ENCODE peak calls at places on chromosomes 2 and 18, in four cellular contexts. K is heart left ventricle, B is BJ, U is AG09309. W is an unnamed sample.
A peak's percentile ranks its signal among the peaks of the same experiment; 100 is the strongest.

GRCh38 chr18:76524900-76525698 is 30.1 kb upstream of the ZNF516 start:
- DNase-seq in K (no peak), B (no peak), U (no peak), W (peak; percentile 38)

GRCh38 chr2:240628507-240629418 is 3.5 kb downstream of the GPR35 start:
- DNase-seq in K (peak; percentile 11), B (no peak), U (no peak), W (no peak)

GRCh38 chr2:180291060-180291459 is 284.0 kb upstream of the CWC22 start:
- DNase-seq in K (no peak), B (no peak), U (peak; percentile 35), W (no peak)

GRCh38 chr2:158818511-158818910 is 23.4 kb downstream of the DAPL1 start:
- DNase-seq in K (no peak), B (no peak), U (no peak), W (no peak)

GRCh38 chr2:234839285-234839684 is 112.5 kb upstream of the SH3BP4 start:
- DNase-seq in K (no peak), B (no peak), U (no peak), W (no peak)

GRCh38 chr18:54845788-54846187 is 17.5 kb downstream of the RAB27B start:
- DNase-seq in K (no peak), B (no peak), U (no peak), W (no peak)

GRCh38 chr2:74576151-74576755 is 21.7 kb downstream of the DOK1 start:
- DNase-seq in K (no peak), B (peak; percentile 91), U (no peak), W (no peak)

GRCh38 chr2:218865999-218866398 is 6.4 kb downstream of the WNT6 start:
- DNase-seq in K (no peak), B (no peak), U (no peak), W (no peak)

GRCh38 chr2:86254576-86255538 is 55.6 kb downstream of the MRPL35 start:
- DNase-seq in K (peak; percentile 45), B (no peak), U (no peak), W (no peak)

GRCh38 chr2:41595235-41595634 is 452.6 kb upstream of the PKDCC start:
- DNase-seq in K (no peak), B (no peak), U (no peak), W (no peak)

GRCh38 chr18:21051615-21052014 is 60.0 kb downstream of the ROCK1 start:
- DNase-seq in K (no peak), B (no peak), U (no peak), W (no peak)

GRCh38 chr2:16031848-16032159 is 91.5 kb downstream of the MYCN start:
- DNase-seq in K (no peak), B (no peak), U (no peak), W (no peak)

GRCh38 chr2:206494061-206494460 is 50.7 kb downstream of the ADAM23 start:
- DNase-seq in K (no peak), B (no peak), U (no peak), W (no peak)

GRCh38 chr18:49656098-49656591 is 94.3 kb downstream of the LIPG start:
- DNase-seq in K (no peak), B (no peak), U (peak; percentile 41), W (peak; percentile 79)

GRCh38 chr2:108855194-108855593 is 68.6 kb downstream of the CCDC138 start:
- DNase-seq in K (no peak), B (no peak), U (no peak), W (no peak)

GRCh38 chr18:74040008-74040407 is 107.6 kb downstream of the FBXO15 start:
- DNase-seq in K (no peak), B (no peak), U (no peak), W (no peak)

GRCh38 chr18:73908323-73908722 is 239.3 kb downstream of the FBXO15 start:
- DNase-seq in K (no peak), B (no peak), U (no peak), W (no peak)

GRCh38 chr18:8959551-8960135 is 142.9 kb upstream of the NDUFV2 start:
- DNase-seq in K (no peak), B (no peak), U (no peak), W (no peak)

GRCh38 chr2:142582317-142582716 is 295.1 kb upstream of the KYNU start:
- DNase-seq in K (no peak), B (no peak), U (no peak), W (no peak)

GRCh38 chr2:149828506-149829210 is 241.1 kb upstream of the MMADHC start:
- DNase-seq in K (no peak), B (no peak), U (no peak), W (no peak)

GRCh38 chr2:238120463-238121298 is 17.8 kb upstream of the KLHL30 start:
- DNase-seq in K (no peak), B (no peak), U (no peak), W (no peak)

GRCh38 chr18:6775702-6776101 is 46.2 kb downstream of the ARHGAP28 start:
- DNase-seq in K (no peak), B (no peak), U (no peak), W (no peak)

GRCh38 chr18:8654482-8655451 is 45.5 kb downstream of the RAB12 start:
- DNase-seq in K (no peak), B (no peak), U (no peak), W (no peak)

GRCh38 chr2:26922638-26923466 is 47.6 kb upstream of the MAPRE3 start:
- DNase-seq in K (peak; percentile 41), B (no peak), U (no peak), W (no peak)

GRCh38 chr2:99975386-99975785 is 167.0 kb downstream of the AFF3 start:
- DNase-seq in K (no peak), B (no peak), U (peak; percentile 40), W (peak; percentile 41)

GRCh38 chr2:239060676-239061075 is 212.8 kb downstream of the TWIST2 start:
- DNase-seq in K (no peak), B (no peak), U (no peak), W (no peak)

GRCh38 chr18:54983041-54983686 is 23.9 kb upstream of the CCDC68 start:
- DNase-seq in K (no peak), B (peak; percentile 10), U (peak; percentile 64), W (peak; percentile 13)

GRCh38 chr18:63298393-63299015 is 21.1 kb downstream of the BCL2 start:
- DNase-seq in K (no peak), B (no peak), U (no peak), W (no peak)

GRCh38 chr18:48828713-48829442 is 121.9 kb downstream of the SMAD7 start:
- DNase-seq in K (peak; percentile 17), B (no peak), U (no peak), W (no peak)

GRCh38 chr2:207802650-207803049 is 32.9 kb upstream of the FZD5 start:
- DNase-seq in K (no peak), B (no peak), U (no peak), W (no peak)

GRCh38 chr2:237760506-237761502 is 37.8 kb upstream of the RBM44 start:
- DNase-seq in K (no peak), B (no peak), U (no peak), W (no peak)

GRCh38 chr2:109619131-109619615 is 5.0 kb downstream of the SOWAHC start:
- DNase-seq in K (no peak), B (no peak), U (no peak), W (no peak)

GRCh38 chr18:75638223-75638596 is 210.7 kb upstream of the SMIM21 start:
- DNase-seq in K (no peak), B (peak; percentile 44), U (no peak), W (no peak)

GRCh38 chr18:75376004-75376403 is 51.5 kb downstream of the SMIM21 start:
- DNase-seq in K (no peak), B (no peak), U (no peak), W (no peak)

GRCh38 chr2:40592223-40592622 is 140.3 kb upstream of the SLC8A1 start:
- DNase-seq in K (no peak), B (no peak), U (no peak), W (no peak)

GRCh38 chr2:239666053-239666854 is 265.4 kb upstream of the HDAC4 start:
- DNase-seq in K (no peak), B (no peak), U (no peak), W (no peak)

GRCh38 chr2:15410884-15411283 is 150.2 kb downstream of the NBAS start:
- DNase-seq in K (no peak), B (no peak), U (no peak), W (no peak)

GRCh38 chr2:70258532-70258875 is 567 bp downstream of the PCYOX1 start:
- DNase-seq in K (peak; percentile 83), B (no peak), U (no peak), W (no peak)

GRCh38 chr2:78431241-78431640 is 594.3 kb upstream of the REG3G start:
- DNase-seq in K (no peak), B (no peak), U (no peak), W (no peak)

DNA sequence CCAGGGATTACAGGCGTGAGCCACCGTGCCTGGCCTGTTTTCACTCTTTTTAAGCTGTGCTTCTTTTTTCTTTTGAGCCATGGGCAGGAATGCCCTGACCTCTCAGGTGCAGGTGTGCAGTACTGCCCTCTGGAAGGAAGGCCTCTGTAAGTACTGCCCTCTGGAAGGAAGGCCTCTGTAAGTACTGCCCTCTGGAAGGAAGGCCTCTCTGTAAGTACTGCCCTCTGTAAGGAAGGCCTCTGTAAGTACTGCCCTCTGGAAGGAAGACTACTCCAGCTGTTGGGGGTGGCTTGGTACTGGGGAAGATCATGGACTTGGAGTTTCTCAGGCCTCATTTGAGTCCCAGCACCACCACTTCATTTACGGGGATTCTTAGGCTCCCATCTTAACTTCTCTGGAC is 248.5 kb upstream of the ID2 start:
- DNase-seq in K (no peak), B (no peak), U (no peak), W (no peak)
- H3K4me3 ChIP-seq in K (no peak overlapping the region), B (no peak overlapping the region), U (no peak overlapping the region), W (no peak overlapping the region)

DNA sequence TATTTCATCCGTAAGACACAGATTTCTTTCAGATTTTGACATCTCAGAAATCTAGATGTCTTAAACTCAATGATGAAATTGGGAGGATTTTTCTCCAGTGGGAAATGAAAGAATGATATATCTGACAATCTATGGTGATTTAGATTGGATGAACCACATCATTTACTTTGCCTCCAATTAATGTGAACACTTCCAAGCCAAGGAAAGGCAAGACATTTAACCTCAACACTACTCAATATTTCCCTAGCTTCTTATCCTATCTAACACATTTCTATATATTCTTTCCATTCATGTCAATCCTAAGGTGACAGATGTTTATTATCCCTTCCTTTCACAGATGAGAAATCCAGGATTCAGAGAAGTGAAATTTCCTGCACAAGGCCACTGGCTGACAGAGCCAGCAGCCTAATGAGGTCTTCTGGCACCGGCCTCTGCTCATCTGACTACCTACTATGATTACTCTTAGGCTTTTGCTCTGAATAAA is 327.6 kb downstream of the IRS1 start:
- DNase-seq in K (no peak), B (no peak), U (no peak), W (no peak)
- TF ChIP-seq CTCF in K (no peak), B (no peak), U (no peak), W (no peak)

GRCh38 chr2:200428961-200429665 is 80.8 kb downstream of the KCTD18 start:
- DNase-seq in K (no peak), B (no peak), U (no peak), W (no peak)
- H3K4me3 ChIP-seq in K (no peak overlapping the region), B (no peak overlapping the region), U (no peak overlapping the region), W (no peak overlapping the region)

GRCh38 chr2:120833127-120833675 is 97.5 kb downstream of the GLI2 start:
- DNase-seq in K (no peak), B (no peak), U (no peak), W (no peak)
- TF ChIP-seq CTCF in K (no peak), B (no peak), U (no peak), W (peak; percentile 27)

W was measured in epithelial cell of proximal tubule.